ENCODE peak calls at places on chromosomes 16 and 17, in four cellular contexts. One of them, this sample, is unnamed.

GRCh38 chr17:77325537-77325825 is 184.7 kb downstream of the SEC14L1 start:
- DNase-seq in HCT116: no peak
- DNase-seq in K562: no peak
- DNase-seq in HepG2: no peak
- DNase-seq in this sample: no peak

GRCh38 chr16:48133455-48134226 is 22.2 kb downstream of the ABCC12 start:
- DNase-seq in K562: no peak
- DNase-seq in HepG2: no peak
- DNase-seq in HCT116: no peak
- DNase-seq in this sample: no peak

GRCh38 chr16:50769-51591 is 2.4 kb downstream of the POLR3K start:
- DNase-seq in HepG2: no peak
- DNase-seq in HCT116: no peak
- DNase-seq in K562: no peak
- DNase-seq in this sample: no peak

GRCh38 chr17:47808830-47809480 is 12.6 kb downstream of the OSBPL7 start:
- DNase-seq in HCT116: no peak
- DNase-seq in K562: no peak
- DNase-seq in HepG2: no peak
- DNase-seq in this sample: no peak

GRCh38 chr17:66472123-66472522 is 169.7 kb downstream of the PRKCA start:
- DNase-seq in HCT116: no peak
- DNase-seq in HepG2: no peak
- DNase-seq in K562: no peak
- DNase-seq in this sample: no peak

GRCh38 chr17:28335959-28336871 is 654 bp downstream of the TNFAIP1 start:
- DNase-seq in HepG2: peak
- DNase-seq in K562: peak
- DNase-seq in HCT116: peak
- DNase-seq in this sample: no peak

GRCh38 chr17:16930571-16931317 is 41.2 kb downstream of the TNFRSF13B start:
- DNase-seq in HepG2: no peak
- DNase-seq in HCT116: no peak
- DNase-seq in K562: no peak
- DNase-seq in this sample: no peak

GRCh38 chr17:45768000-45768399 is 16.1 kb upstream of the CRHR1 start:
- DNase-seq in K562: no peak
- DNase-seq in HepG2: no peak
- DNase-seq in HCT116: no peak
- DNase-seq in this sample: no peak

GRCh38 chr17:82384051-82384729 is 12.6 kb downstream of the UTS2R start:
- DNase-seq in HepG2: peak
- DNase-seq in K562: no peak
- DNase-seq in HCT116: no peak
- DNase-seq in this sample: no peak

GRCh38 chr17:82383411-82383810 is 11.8 kb downstream of the UTS2R start:
- DNase-seq in HCT116: no peak
- DNase-seq in K562: no peak
- DNase-seq in HepG2: no peak
- DNase-seq in this sample: no peak

GRCh38 chr17:82385559-82386255 is 14.1 kb downstream of the UTS2R start:
- DNase-seq in K562: no peak
- DNase-seq in HepG2: no peak
- DNase-seq in HCT116: no peak
- DNase-seq in this sample: no peak

GRCh38 chr17:82386256-82386831 is 14.8 kb downstream of the UTS2R start:
- DNase-seq in HepG2: no peak
- DNase-seq in K562: no peak
- DNase-seq in HCT116: no peak
- DNase-seq in this sample: no peak

GRCh38 chr17:82384730-82385429 is 13.3 kb downstream of the UTS2R start:
- DNase-seq in K562: peak
- DNase-seq in HCT116: no peak
- DNase-seq in HepG2: peak
- DNase-seq in this sample: no peak
- TF ChIP-seq FOSL1 in K562: no peak
- TF ChIP-seq FOSL1 in HCT116: no peak
- TF ChIP-seq FOSL1 in HepG2: peak
- TF ChIP-seq FOSL1 in this sample: no peak

GRCh38 chr16:35308674-35309073 is 1849.3 kb downstream of the TP53TG3F start:
- DNase-seq in HepG2: no peak
- DNase-seq in K562: no peak
- DNase-seq in HCT116: no peak
- DNase-seq in this sample: no peak

GRCh38 chr16:35305476-35305875 is 1846.1 kb downstream of the TP53TG3F start:
- DNase-seq in HCT116: no peak
- DNase-seq in K562: no peak
- DNase-seq in HepG2: no peak
- DNase-seq in this sample: no peak

GRCh38 chr16:35302859-35303258 is 1843.4 kb downstream of the TP53TG3F start:
- DNase-seq in HCT116: no peak
- DNase-seq in K562: no peak
- DNase-seq in HepG2: no peak
- DNase-seq in this sample: no peak

GRCh38 chr16:35310999-35311398 is 1851.6 kb downstream of the TP53TG3F start:
- DNase-seq in HepG2: no peak
- DNase-seq in HCT116: no peak
- DNase-seq in K562: no peak
- DNase-seq in this sample: no peak

GRCh38 chr16:35306915-35307314 is 1847.5 kb downstream of the TP53TG3F start:
- DNase-seq in HCT116: no peak
- DNase-seq in K562: no peak
- DNase-seq in HepG2: no peak
- DNase-seq in this sample: no peak
- TF ChIP-seq MAX in HCT116: no peak
- TF ChIP-seq MAX in K562: no peak
- TF ChIP-seq MAX in HepG2: no peak
- TF ChIP-seq MAX in this sample: no peak

GRCh38 chr17:81553018-81553615 is 964 bp upstream of the FAAP100 start:
- DNase-seq in HepG2: peak
- DNase-seq in K562: peak
- DNase-seq in HCT116: peak
- DNase-seq in this sample: peak

GRCh38 chr17:81556175-81556691 is 4.1 kb upstream of the FAAP100 start:
- DNase-seq in K562: peak
- DNase-seq in HCT116: no peak
- DNase-seq in HepG2: peak
- DNase-seq in this sample: no peak

GRCh38 chr17:81552244-81553017 is at the start of gene FAAP100:
- DNase-seq in HCT116: peak
- DNase-seq in HepG2: peak
- DNase-seq in K562: peak
- DNase-seq in this sample: no peak

GRCh38 chr17:81551458-81552243 is 502 bp downstream of the FAAP100 start:
- DNase-seq in K562: peak
- DNase-seq in HCT116: no peak
- DNase-seq in HepG2: peak
- DNase-seq in this sample: no peak

DNA sequence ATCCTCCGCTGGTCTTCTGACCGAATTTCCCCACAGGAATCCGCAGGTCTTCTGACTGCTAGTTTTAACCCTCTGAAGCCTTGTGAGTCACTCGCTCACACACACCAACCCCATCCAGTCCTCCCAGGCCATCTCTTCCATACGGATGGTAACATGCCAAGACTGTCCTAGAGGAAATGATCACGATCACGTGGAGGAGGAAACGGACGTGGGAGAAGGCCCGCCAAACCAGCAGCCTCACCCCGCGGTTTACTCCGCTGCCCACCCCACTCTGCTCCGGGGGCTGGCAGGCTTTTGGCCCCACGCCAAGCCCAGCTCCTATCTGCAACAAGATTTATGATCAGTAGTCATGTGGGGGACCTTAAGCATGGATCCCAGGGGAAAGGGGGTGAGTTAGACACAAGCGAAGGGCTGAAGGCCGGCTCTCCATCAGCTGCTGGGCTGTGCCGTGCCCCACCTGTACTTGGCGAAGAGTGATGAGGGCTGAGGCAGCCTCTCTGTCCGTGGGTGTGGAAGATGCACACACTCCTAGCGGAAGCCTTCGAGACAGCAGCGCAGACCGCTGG is 1.5 kb upstream of the FAAP100 start:
- DNase-seq in HCT116: peak
- DNase-seq in K562: peak
- DNase-seq in HepG2: no peak
- DNase-seq in this sample: no peak
- TF ChIP-seq FOSL1 in HCT116: no peak
- TF ChIP-seq FOSL1 in K562: peak
- TF ChIP-seq FOSL1 in HepG2: no peak
- TF ChIP-seq FOSL1 in this sample: no peak

GRCh38 chr16:19555938-19556778 is 655 bp downstream of the VPS35L start:
- DNase-seq in K562: peak
- DNase-seq in HepG2: no peak
- DNase-seq in HCT116: peak
- DNase-seq in this sample: peak

GRCh38 chr16:19555186-19555937 is at the start of gene VPS35L:
- DNase-seq in K562: peak
- DNase-seq in HCT116: peak
- DNase-seq in HepG2: peak
- DNase-seq in this sample: peak

GRCh38 chr16:19560078-19560477 is 4.6 kb downstream of the VPS35L start:
- DNase-seq in HepG2: no peak
- DNase-seq in HCT116: no peak
- DNase-seq in K562: no peak
- DNase-seq in this sample: no peak

GRCh38 chr16:19563377-19563776 is 7.9 kb downstream of the VPS35L start:
- DNase-seq in K562: no peak
- DNase-seq in HCT116: no peak
- DNase-seq in HepG2: no peak
- DNase-seq in this sample: no peak

GRCh38 chr16:19559242-19559910 is 3.9 kb downstream of the VPS35L start:
- DNase-seq in K562: peak
- DNase-seq in HepG2: peak
- DNase-seq in HCT116: peak
- DNase-seq in this sample: no peak
- TF ChIP-seq MAX in K562: no peak
- TF ChIP-seq MAX in HepG2: no peak
- TF ChIP-seq MAX in HCT116: no peak
- TF ChIP-seq MAX in this sample: no peak

GRCh38 chr17:42279776-42280630 is 3.8 kb upstream of the STAT5B start:
- DNase-seq in K562: no peak
- DNase-seq in HCT116: no peak
- DNase-seq in HepG2: no peak
- DNase-seq in this sample: no peak
- TF ChIP-seq FOSL1 in K562: no peak
- TF ChIP-seq FOSL1 in HCT116: no peak
- TF ChIP-seq FOSL1 in HepG2: no peak
- TF ChIP-seq FOSL1 in this sample: no peak

GRCh38 chr17:80755650-80756405 is 211.2 kb downstream of the RPTOR start:
- DNase-seq in HepG2: no peak
- DNase-seq in K562: peak
- DNase-seq in HCT116: no peak
- DNase-seq in this sample: no peak
- TF ChIP-seq MAX in HepG2: no peak
- TF ChIP-seq MAX in K562: no peak
- TF ChIP-seq MAX in HCT116: no peak
- TF ChIP-seq MAX in this sample: no peak

DNA sequence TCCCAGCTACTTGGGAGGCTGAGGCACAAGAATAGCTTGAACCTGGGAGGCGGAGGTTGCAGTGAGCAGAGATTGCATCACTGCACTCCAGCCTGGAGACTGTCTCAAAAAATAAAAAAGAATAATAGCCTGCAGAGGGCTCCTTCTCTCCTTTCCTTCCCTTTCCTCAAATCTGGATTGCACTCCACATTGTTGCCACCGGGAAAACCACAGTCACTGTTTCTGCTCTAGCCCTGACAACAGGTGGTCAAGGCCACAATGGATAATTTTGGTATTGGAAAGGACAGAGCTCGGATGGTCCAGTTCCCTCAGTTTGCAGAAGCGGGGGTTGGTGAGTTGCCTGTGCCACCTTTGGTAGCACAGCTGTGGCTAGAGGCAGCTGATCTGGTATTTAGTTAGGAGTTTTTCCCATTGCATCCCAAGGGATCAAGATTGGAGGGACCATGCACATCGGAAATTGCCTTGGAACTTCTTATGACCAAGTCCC is 44.7 kb upstream of the PRSS54 start:
- DNase-seq in K562: no peak
- DNase-seq in HCT116: peak
- DNase-seq in HepG2: peak
- DNase-seq in this sample: no peak
- TF ChIP-seq FOSL1 in K562: no peak
- TF ChIP-seq FOSL1 in HCT116: no peak
- TF ChIP-seq FOSL1 in HepG2: no peak
- TF ChIP-seq FOSL1 in this sample: no peak

GRCh38 chr16:9407206-9407758 is 315.8 kb downstream of the HAPSTR1 start:
- DNase-seq in K562: no peak
- DNase-seq in HepG2: no peak
- DNase-seq in HCT116: no peak
- DNase-seq in this sample: no peak
- TF ChIP-seq MAX in K562: no peak
- TF ChIP-seq MAX in HepG2: no peak
- TF ChIP-seq MAX in HCT116: no peak
- TF ChIP-seq MAX in this sample: no peak